ENCODE peak calls at places on chromosomes 1 and 21, in five cellular contexts. O is transverse colon; D is CD8-positive, alpha-beta memory T cell; A is fibroblast of lung; Z is heart left ventricle. M is an unnamed sample.

GRCh38 chr1:8883510-8883909 is 5.0 kb upstream of the ENO1 start:
- DNase-seq in O (no peak), D (no peak), A (no peak), Z (no peak), M (no peak)

GRCh38 chr1:57350619-57351018 is 73.2 kb downstream of the DAB1 start:
- DNase-seq in O (no peak), D (no peak), A (no peak), Z (no peak), M (no peak)

GRCh38 chr1:231194843-231195516 is 33.1 kb downstream of the TRIM67 start:
- DNase-seq in O (no peak), D (no peak), A (no peak), Z (no peak), M (no peak)

GRCh38 chr1:79052829-79053449 is 46.4 kb upstream of the ADGRL4 start:
- DNase-seq in O (no peak), D (no peak), A (no peak), Z (no peak), M (no peak)

GRCh38 chr1:171252482-171252881 is 4.2 kb downstream of the FMO1 start:
- DNase-seq in O (peak), D (no peak), A (no peak), Z (no peak), M (no peak)

GRCh38 chr1:201021333-201022177 is 2.0 kb downstream of the KIF21B start:
- DNase-seq in O (peak), D (peak), A (no peak), Z (no peak), M (no peak)

GRCh38 chr1:160491017-160491416 is 32.0 kb downstream of the SLAMF6 start:
- DNase-seq in O (no peak), D (no peak), A (no peak), Z (no peak), M (no peak)

GRCh38 chr1:15027515-15027948 is 126.0 kb upstream of the TMEM51 start:
- DNase-seq in O (peak), D (no peak), A (peak), Z (peak), M (peak)

GRCh38 chr1:35433714-35434113 is 123.5 kb downstream of the KIAA0319L start:
- DNase-seq in O (no peak), D (no peak), A (no peak), Z (no peak), M (no peak)

GRCh38 chr21:38869196-38869595 is 63.5 kb downstream of the ETS2 start:
- DNase-seq in O (no peak), D (no peak), A (no peak), Z (no peak), M (no peak)

GRCh38 chr1:236133802-236134201 is 8.5 kb upstream of the GPR137B start:
- DNase-seq in O (no peak), D (no peak), A (no peak), Z (no peak), M (no peak)

GRCh38 chr1:236129315-236129714 is 13.0 kb upstream of the GPR137B start:
- DNase-seq in O (no peak), D (no peak), A (no peak), Z (no peak), M (no peak)

GRCh38 chr1:236131916-236132315 is 10.4 kb upstream of the GPR137B start:
- DNase-seq in O (no peak), D (no peak), A (no peak), Z (no peak), M (no peak)

GRCh38 chr1:236130372-236130771 is 12.0 kb upstream of the GPR137B start:
- DNase-seq in O (no peak), D (no peak), A (no peak), Z (no peak), M (no peak)

DNA sequence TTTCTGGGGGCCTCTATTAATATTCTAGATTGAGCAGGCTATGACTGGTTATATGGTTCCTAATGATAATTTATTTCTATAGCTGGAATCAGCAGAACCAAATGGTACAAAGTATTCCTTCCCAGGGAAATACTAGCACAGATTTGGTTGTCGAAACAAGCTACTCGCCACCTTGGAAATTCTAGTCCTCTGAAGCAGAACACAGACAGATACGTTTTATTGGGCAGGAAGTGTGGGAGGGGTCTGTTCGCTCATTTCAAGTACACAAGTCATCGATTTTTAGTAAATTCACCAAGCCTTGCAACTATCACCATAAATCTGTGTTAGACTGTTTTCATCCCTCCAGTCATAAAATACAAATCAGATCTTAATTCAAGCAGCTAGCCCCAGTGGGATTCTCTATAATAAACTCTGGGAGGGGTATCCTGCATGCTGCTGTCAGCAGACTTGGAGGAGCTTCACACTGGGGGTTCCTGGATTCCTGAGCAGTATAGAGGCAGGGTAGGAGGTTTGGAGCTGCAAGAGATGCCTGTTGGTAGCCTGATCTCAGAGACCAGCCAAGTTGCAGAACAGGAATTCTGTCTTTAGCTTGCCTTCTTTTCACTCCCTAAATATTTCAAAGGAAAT is 9.8 kb upstream of the GPR137B start:
- DNase-seq in O (no peak), D (no peak), A (no peak), Z (no peak), M (no peak)
- H3K27ac ChIP-seq in O (no peak), D (no peak), A (no peak), Z (no peak), M (no peak)

GRCh38 chr1:53140451-53140850 is 2.0 kb downstream of the SLC1A7 start:
- DNase-seq in O (no peak), D (no peak), A (peak), Z (no peak), M (no peak)

GRCh38 chr1:53139911-53140310 is 2.5 kb downstream of the SLC1A7 start:
- DNase-seq in O (no peak), D (no peak), A (peak), Z (no peak), M (no peak)

GRCh38 chr1:53143527-53143926 is 1.1 kb upstream of the SLC1A7 start:
- DNase-seq in O (no peak), D (no peak), A (no peak), Z (no peak), M (no peak)

GRCh38 chr1:53142226-53142853 is at the start of gene SLC1A7:
- DNase-seq in O (no peak), D (no peak), A (no peak), Z (no peak), M (no peak)

DNA sequence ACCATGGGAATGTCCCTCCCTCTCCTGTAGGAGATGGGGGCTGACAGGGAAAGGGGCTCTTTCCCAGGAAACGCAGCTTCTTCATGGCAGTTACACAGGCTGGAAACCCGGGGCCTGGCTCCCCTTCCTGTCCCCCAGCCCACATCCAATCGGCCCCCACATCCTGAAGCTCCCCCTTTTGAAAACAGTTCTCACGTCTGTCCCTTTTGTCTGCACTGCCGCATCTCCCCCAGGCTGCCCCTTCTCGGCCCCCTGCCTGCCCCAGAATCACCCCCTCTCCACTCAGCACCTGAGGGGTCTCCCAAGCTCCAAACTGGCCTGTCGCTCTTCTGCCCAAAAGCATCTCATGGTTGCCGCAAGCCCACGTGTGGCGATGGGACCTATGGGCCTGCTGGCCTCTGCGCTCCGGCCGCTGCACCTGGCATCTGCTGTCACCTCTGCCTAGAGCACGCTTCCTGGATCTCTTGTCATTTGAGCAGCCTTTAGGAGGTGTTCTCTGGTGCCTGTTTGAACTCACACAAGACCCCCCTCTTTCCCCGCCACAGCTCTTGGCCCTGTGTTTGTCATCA is 867 bp downstream of the SLC1A7 start:
- DNase-seq in O (no peak), D (no peak), A (no peak), Z (no peak), M (no peak)
- H3K27ac ChIP-seq in O (no peak), D (no peak), A (no peak), Z (peak), M (no peak)

GRCh38 chr1:101128851-101129250 is 103.3 kb upstream of the DPH5 start:
- DNase-seq in O (no peak), D (peak), A (no peak), Z (no peak), M (no peak)
- H3K27ac ChIP-seq in O (no peak), D (peak), A (no peak), Z (no peak), M (no peak)

DNA sequence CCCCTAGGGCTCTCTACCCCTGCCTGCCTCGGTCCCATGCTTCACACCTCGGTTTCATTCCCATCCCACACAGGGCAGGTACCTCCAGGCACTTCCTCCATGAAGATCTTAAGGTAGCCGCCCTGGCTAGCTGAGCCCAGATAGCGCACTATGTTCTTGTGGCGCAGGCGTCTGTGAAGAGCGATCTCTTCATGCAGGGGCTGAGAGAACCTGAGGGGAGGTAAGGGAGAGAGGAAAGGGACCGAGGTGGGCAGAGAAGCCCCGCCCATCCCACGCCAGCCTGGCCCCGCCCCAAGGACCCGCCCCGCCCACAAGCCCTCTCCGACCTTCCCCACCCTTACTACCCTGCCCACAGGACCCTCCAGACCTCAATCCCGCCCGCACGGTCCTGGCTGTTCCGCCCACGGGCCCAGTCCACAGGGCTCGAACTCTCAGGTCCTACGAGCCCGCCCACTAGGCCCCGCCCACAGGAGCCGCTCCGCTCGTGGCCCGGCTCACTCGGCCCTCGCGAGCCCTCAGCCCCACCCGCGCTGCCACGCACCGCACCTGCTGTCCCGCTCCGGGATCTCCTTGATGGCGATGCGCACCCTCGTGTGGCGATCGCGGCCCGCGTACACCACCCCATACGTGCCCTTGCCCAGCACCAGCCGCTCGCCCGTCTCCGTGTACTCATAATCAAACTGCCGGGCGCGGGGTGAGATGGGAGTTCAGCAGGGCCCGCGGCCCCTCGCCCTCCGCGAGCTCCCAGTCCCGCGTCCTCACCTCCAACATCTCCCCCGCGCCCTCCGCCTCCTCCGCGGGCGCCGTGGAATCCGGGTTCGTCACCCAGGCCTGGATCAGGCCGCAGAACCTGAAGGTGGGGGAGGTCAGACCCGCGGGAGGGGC is 6.4 kb downstream of the MAP3K6 start:
- DNase-seq in O (peak), D (peak), A (no peak), Z (no peak), M (peak)
- H3K27ac ChIP-seq in O (no peak), D (no peak), A (no peak), Z (no peak), M (no peak)

GRCh38 chr1:11158720-11159321 is 30.3 kb upstream of the ANGPTL7 start:
- DNase-seq in O (no peak), D (no peak), A (peak), Z (no peak), M (no peak)
- H3K27ac ChIP-seq in O (no peak), D (no peak), A (peak), Z (no peak), M (peak)

DNA sequence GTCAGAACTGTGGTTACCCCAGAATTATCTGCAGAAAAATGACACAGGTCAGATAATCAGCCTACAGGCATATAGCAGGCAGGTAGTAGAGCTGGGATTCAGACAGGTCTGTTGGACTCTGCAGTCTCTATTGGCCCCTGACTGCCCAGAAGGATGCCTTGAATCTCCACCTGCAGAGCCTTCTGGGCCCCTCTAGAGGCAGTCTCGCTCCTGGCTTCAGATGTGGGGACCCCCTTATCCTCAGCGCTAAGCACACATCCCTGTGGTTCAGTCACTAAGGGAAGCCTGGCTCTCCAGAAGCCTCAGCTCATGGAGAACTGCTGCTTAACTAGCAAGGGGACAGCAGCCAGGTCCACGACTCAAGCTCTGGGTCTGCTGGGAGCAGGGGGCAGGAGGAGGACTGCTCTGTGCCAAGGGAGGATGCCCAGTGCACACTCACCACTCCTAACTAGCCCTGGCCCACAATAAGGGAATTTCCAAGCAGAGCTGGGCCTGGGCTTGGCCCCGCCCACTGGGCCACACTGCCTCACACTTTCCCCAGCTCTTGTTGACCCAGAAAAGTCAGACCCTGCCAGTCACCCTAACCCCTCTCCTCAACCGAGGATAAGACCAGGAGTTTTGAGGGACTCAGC is 18.9 kb downstream of the SLC9A1 start:
- DNase-seq in O (no peak), D (peak), A (no peak), Z (no peak), M (no peak)
- H3K27ac ChIP-seq in O (peak), D (peak), A (no peak), Z (no peak), M (peak)

GRCh38 chr21:41488080-41488479 is 19.9 kb downstream of the TMPRSS2 start:
- DNase-seq in O (no peak), D (no peak), A (no peak), Z (no peak), M (peak)

GRCh38 chr21:41489329-41489728 is 18.6 kb downstream of the TMPRSS2 start:
- DNase-seq in O (no peak), D (no peak), A (no peak), Z (no peak), M (no peak)

GRCh38 chr21:41490330-41490729 is 17.6 kb downstream of the TMPRSS2 start:
- DNase-seq in O (no peak), D (no peak), A (no peak), Z (no peak), M (no peak)

GRCh38 chr21:41483973-41484372 is 24.0 kb downstream of the TMPRSS2 start:
- DNase-seq in O (no peak), D (no peak), A (no peak), Z (no peak), M (no peak)

GRCh38 chr21:41487082-41487481 is 20.9 kb downstream of the TMPRSS2 start:
- DNase-seq in O (no peak), D (no peak), A (no peak), Z (no peak), M (no peak)
- H3K27ac ChIP-seq in O (no peak), D (no peak), A (no peak), Z (no peak), M (no peak)

GRCh38 chr1:119948342-119949214 is 52.3 kb upstream of the ADAM30 start:
- DNase-seq in O (peak), D (peak), A (peak), Z (peak), M (peak)
- H3K27ac ChIP-seq in O (no peak), D (no peak), A (peak), Z (no peak), M (no peak)

GRCh38 chr1:26315874-26316850 is 1.6 kb upstream of the CD52 start:
- DNase-seq in O (no peak), D (no peak), A (no peak), Z (no peak), M (no peak)

GRCh38 chr1:26318338-26319064 is 743 bp downstream of the CD52 start:
- DNase-seq in O (peak), D (no peak), A (no peak), Z (no peak), M (no peak)

GRCh38 chr1:26320896-26321295 is 3.1 kb downstream of the CD52 start:
- DNase-seq in O (no peak), D (no peak), A (no peak), Z (no peak), M (no peak)

GRCh38 chr1:26317612-26318337 is at the start of gene CD52:
- DNase-seq in O (peak), D (peak), A (no peak), Z (peak), M (no peak)

DNA sequence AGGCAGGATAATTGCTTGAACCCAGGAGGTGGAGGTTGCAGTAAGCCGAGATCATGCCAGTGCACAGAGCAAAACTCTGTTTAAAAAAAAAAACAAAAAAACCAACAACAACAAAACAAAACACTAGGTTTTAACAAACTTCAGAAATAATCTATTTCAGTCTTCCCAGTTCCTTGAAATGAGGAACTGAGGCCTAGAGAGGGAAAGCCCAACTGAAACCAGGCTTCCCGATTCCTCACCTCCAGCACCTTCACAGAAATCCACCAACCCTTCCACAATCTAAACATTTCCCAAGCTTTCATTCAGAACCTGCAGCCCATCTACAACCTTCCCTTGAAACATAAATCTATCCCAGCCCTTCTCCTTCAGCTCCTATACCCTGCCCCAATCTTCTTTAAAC is 615 bp upstream of the CD52 start:
- DNase-seq in O (no peak), D (no peak), A (no peak), Z (no peak), M (no peak)
- H3K27ac ChIP-seq in O (peak), D (peak), A (no peak), Z (peak), M (no peak)

GRCh38 chr1:10107985-10108663 is 75.4 kb downstream of the UBE4B start:
- DNase-seq in O (no peak), D (no peak), A (peak), Z (no peak), M (no peak)

GRCh38 chr1:10106241-10106640 is 73.5 kb downstream of the UBE4B start:
- DNase-seq in O (no peak), D (no peak), A (no peak), Z (no peak), M (no peak)

GRCh38 chr1:10105484-10105883 is 72.7 kb downstream of the UBE4B start:
- DNase-seq in O (peak), D (no peak), A (no peak), Z (peak), M (no peak)

GRCh38 chr1:10108948-10109347 is 76.2 kb downstream of the UBE4B start:
- DNase-seq in O (no peak), D (no peak), A (no peak), Z (peak), M (no peak)

GRCh38 chr1:10106756-10107479 is 74.2 kb downstream of the UBE4B start:
- DNase-seq in O (no peak), D (no peak), A (no peak), Z (no peak), M (no peak)
- H3K27ac ChIP-seq in O (no peak), D (no peak), A (no peak), Z (peak), M (no peak)